ENCODE peak calls at places on chromosome 14, in ten cellular contexts. One of them, this sample, is unnamed.

GRCh38 chr14:104977681-104978647 is at the start of gene AHNAK2:
- DNase-seq in upper lobe of right lung: peak; percentile 89
- DNase-seq in IMR-90: peak; percentile 67
- DNase-seq in cardiac muscle cell: peak; percentile 95
- DNase-seq in CD8-positive, alpha-beta T cell: peak; percentile 53
- DNase-seq in fibroblast of pulmonary artery: peak; percentile 70
- DNase-seq in astrocyte of the cerebellum: no peak
- DNase-seq in thoracic aorta: no peak
- DNase-seq in fibroblast of mammary gland: peak; percentile 68
- DNase-seq in neural crest cell: peak; percentile 73
- DNase-seq in this sample: peak; percentile 76

GRCh38 chr14:41154143-41154807 is 452.4 kb upstream of the LRFN5 start:
- DNase-seq in upper lobe of right lung: no peak
- DNase-seq in IMR-90: no peak
- DNase-seq in cardiac muscle cell: no peak
- DNase-seq in CD8-positive, alpha-beta T cell: no peak
- DNase-seq in fibroblast of pulmonary artery: no peak
- DNase-seq in astrocyte of the cerebellum: no peak
- DNase-seq in thoracic aorta: no peak
- DNase-seq in fibroblast of mammary gland: no peak
- DNase-seq in neural crest cell: no peak
- DNase-seq in this sample: no peak

GRCh38 chr14:58832010-58832409 is 194.2 kb downstream of the DACT1 start:
- DNase-seq in upper lobe of right lung: no peak
- DNase-seq in IMR-90: no peak
- DNase-seq in cardiac muscle cell: no peak
- DNase-seq in CD8-positive, alpha-beta T cell: no peak
- DNase-seq in fibroblast of pulmonary artery: no peak
- DNase-seq in astrocyte of the cerebellum: no peak
- DNase-seq in thoracic aorta: no peak
- DNase-seq in fibroblast of mammary gland: no peak
- DNase-seq in neural crest cell: no peak
- DNase-seq in this sample: no peak

GRCh38 chr14:95515080-95515489 is 1.4 kb downstream of the SYNE3 start:
- DNase-seq in upper lobe of right lung: no peak
- DNase-seq in IMR-90: no peak
- DNase-seq in cardiac muscle cell: no peak
- DNase-seq in CD8-positive, alpha-beta T cell: no peak
- DNase-seq in fibroblast of pulmonary artery: peak; percentile 48
- DNase-seq in astrocyte of the cerebellum: no peak
- DNase-seq in thoracic aorta: no peak
- DNase-seq in fibroblast of mammary gland: no peak
- DNase-seq in neural crest cell: peak; percentile 33
- DNase-seq in this sample: peak; percentile 60

GRCh38 chr14:76957224-76957881 is 71.2 kb downstream of the IRF2BPL start:
- DNase-seq in upper lobe of right lung: no peak
- DNase-seq in IMR-90: no peak
- DNase-seq in cardiac muscle cell: no peak
- DNase-seq in CD8-positive, alpha-beta T cell: no peak
- DNase-seq in fibroblast of pulmonary artery: no peak
- DNase-seq in astrocyte of the cerebellum: no peak
- DNase-seq in thoracic aorta: no peak
- DNase-seq in fibroblast of mammary gland: no peak
- DNase-seq in neural crest cell: no peak
- DNase-seq in this sample: no peak

GRCh38 chr14:77133718-77134338 is 7.8 kb downstream of the ZDHHC22 start:
- DNase-seq in upper lobe of right lung: peak; percentile 69
- DNase-seq in IMR-90: peak; percentile 61
- DNase-seq in cardiac muscle cell: peak; percentile 90
- DNase-seq in CD8-positive, alpha-beta T cell: peak; percentile 56
- DNase-seq in fibroblast of pulmonary artery: peak; percentile 82
- DNase-seq in astrocyte of the cerebellum: peak; percentile 44
- DNase-seq in thoracic aorta: no peak
- DNase-seq in fibroblast of mammary gland: peak; percentile 58
- DNase-seq in neural crest cell: peak; percentile 73
- DNase-seq in this sample: peak; percentile 83

GRCh38 chr14:98871796-98872195 is 400.2 kb downstream of the BCL11B start:
- DNase-seq in upper lobe of right lung: no peak
- DNase-seq in IMR-90: no peak
- DNase-seq in cardiac muscle cell: no peak
- DNase-seq in CD8-positive, alpha-beta T cell: no peak
- DNase-seq in fibroblast of pulmonary artery: no peak
- DNase-seq in astrocyte of the cerebellum: peak; percentile 26
- DNase-seq in thoracic aorta: no peak
- DNase-seq in fibroblast of mammary gland: peak; percentile 2
- DNase-seq in neural crest cell: no peak
- DNase-seq in this sample: no peak

GRCh38 chr14:27181304-27181703 is 583.5 kb upstream of the NOVA1 start:
- DNase-seq in upper lobe of right lung: no peak
- DNase-seq in IMR-90: no peak
- DNase-seq in cardiac muscle cell: no peak
- DNase-seq in CD8-positive, alpha-beta T cell: no peak
- DNase-seq in fibroblast of pulmonary artery: no peak
- DNase-seq in astrocyte of the cerebellum: no peak
- DNase-seq in thoracic aorta: no peak
- DNase-seq in fibroblast of mammary gland: no peak
- DNase-seq in neural crest cell: no peak
- DNase-seq in this sample: no peak

GRCh38 chr14:22594156-22594716 is 3.9 kb upstream of the ABHD4 start:
- DNase-seq in upper lobe of right lung: no peak
- DNase-seq in IMR-90: peak; percentile 62
- DNase-seq in cardiac muscle cell: no peak
- DNase-seq in CD8-positive, alpha-beta T cell: no peak
- DNase-seq in fibroblast of pulmonary artery: no peak
- DNase-seq in astrocyte of the cerebellum: no peak
- DNase-seq in thoracic aorta: no peak
- DNase-seq in fibroblast of mammary gland: no peak
- DNase-seq in neural crest cell: no peak
- DNase-seq in this sample: no peak

GRCh38 chr14:22587247-22587646 is 1.8 kb downstream of the DAD1 start:
- DNase-seq in upper lobe of right lung: no peak
- DNase-seq in IMR-90: no peak
- DNase-seq in cardiac muscle cell: no peak
- DNase-seq in CD8-positive, alpha-beta T cell: no peak
- DNase-seq in fibroblast of pulmonary artery: no peak
- DNase-seq in astrocyte of the cerebellum: no peak
- DNase-seq in thoracic aorta: no peak
- DNase-seq in fibroblast of mammary gland: no peak
- DNase-seq in neural crest cell: no peak
- DNase-seq in this sample: no peak

GRCh38 chr14:22588419-22589095 is 467 bp downstream of the DAD1 start:
- DNase-seq in upper lobe of right lung: no peak
- DNase-seq in IMR-90: no peak
- DNase-seq in cardiac muscle cell: no peak
- DNase-seq in CD8-positive, alpha-beta T cell: no peak
- DNase-seq in fibroblast of pulmonary artery: no peak
- DNase-seq in astrocyte of the cerebellum: no peak
- DNase-seq in thoracic aorta: no peak
- DNase-seq in fibroblast of mammary gland: no peak
- DNase-seq in neural crest cell: no peak
- DNase-seq in this sample: no peak

GRCh38 chr14:22593189-22593588 is 4.2 kb upstream of the DAD1 start:
- DNase-seq in upper lobe of right lung: no peak
- DNase-seq in IMR-90: no peak
- DNase-seq in cardiac muscle cell: no peak
- DNase-seq in CD8-positive, alpha-beta T cell: no peak
- DNase-seq in fibroblast of pulmonary artery: no peak
- DNase-seq in astrocyte of the cerebellum: no peak
- DNase-seq in thoracic aorta: no peak
- DNase-seq in fibroblast of mammary gland: no peak
- DNase-seq in neural crest cell: no peak
- DNase-seq in this sample: no peak

DNA sequence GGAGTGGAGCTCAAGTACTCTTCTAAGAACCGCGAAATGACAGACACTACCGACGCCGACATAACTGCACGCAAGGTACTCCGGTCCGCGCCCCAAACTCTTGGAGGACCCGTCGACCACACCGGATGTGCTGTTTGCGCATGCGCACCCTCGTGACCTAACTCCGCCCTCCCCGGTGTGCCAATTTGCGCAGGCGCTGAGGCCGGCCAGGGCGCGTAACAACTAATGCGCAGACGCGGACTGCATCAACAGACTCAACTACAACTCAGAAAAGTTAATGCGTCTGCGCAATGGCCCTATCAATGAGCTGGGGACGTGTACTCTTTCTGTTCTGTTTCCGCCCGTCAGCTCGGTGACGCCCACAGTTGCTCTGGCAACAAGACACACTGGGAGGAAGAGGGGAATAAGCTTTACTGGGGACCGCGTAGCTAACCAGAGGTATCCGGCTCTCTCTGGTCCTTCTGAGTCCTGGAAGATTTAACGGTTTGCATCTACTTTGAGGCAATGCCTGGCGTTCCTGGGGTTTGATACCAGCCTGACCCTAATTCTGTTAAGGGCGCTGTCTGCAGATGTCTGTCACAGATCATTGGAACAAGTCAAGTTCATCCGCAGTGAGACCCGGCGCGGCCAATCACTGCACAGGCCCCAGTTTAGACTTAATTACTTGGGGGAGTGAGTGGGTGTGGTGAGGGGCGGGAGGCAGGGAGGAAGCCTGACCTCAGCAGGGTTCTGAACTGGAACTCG is at the start of gene DAD1:
- DNase-seq in upper lobe of right lung: peak; percentile 99
- DNase-seq in IMR-90: peak; percentile 100
- DNase-seq in cardiac muscle cell: peak; percentile 100
- DNase-seq in CD8-positive, alpha-beta T cell: peak; percentile 99
- DNase-seq in fibroblast of pulmonary artery: peak; percentile 100
- DNase-seq in astrocyte of the cerebellum: peak; percentile 99
- DNase-seq in thoracic aorta: peak; percentile 99
- DNase-seq in fibroblast of mammary gland: peak; percentile 99
- DNase-seq in neural crest cell: peak; percentile 99
- DNase-seq in this sample: peak; percentile 100
- TF ChIP-seq CTCF in upper lobe of right lung: no peak
- TF ChIP-seq CTCF in IMR-90: no peak
- TF ChIP-seq CTCF in cardiac muscle cell: no peak
- TF ChIP-seq CTCF in CD8-positive, alpha-beta T cell: no peak
- TF ChIP-seq CTCF in fibroblast of pulmonary artery: no peak
- TF ChIP-seq CTCF in astrocyte of the cerebellum: no peak
- TF ChIP-seq CTCF in thoracic aorta: no peak
- TF ChIP-seq CTCF in fibroblast of mammary gland: no peak
- TF ChIP-seq CTCF in neural crest cell: no peak
- TF ChIP-seq CTCF in this sample: no peak

DNA sequence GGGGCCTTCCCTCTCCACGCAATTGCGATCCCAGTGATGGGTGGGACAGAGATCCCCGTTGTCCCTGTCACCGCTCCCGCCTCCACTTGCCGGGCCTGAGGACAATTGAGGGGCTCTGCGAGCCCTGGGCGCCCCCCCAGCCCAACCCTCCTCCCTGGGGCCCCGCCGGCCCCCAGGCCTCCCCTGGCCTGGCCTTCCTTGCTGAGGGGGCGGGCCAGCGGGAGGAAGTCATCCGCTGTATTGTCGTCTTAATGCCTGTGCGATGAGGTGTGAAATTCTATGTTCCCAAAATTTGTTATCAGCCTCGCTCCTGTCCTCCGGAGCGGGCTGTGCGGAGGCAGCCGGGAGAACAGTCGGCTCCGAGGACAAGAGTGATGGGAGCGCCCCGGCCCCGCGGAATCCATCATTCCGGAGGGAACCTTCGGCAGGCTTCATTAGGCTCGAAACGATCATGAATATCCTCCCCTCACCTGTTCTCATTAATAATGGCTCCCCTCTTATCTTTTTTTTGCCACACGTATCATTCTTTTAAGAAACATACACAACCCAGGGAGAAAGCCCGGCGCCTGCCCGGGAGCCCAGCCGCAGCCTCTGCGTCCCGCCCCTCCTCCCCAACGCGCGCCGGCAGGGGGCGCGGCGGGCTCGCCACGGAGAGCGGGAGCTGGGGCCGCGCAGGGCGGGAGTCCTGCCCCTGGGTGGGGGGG is 17.3 kb upstream of the DLK1 start:
- DNase-seq in upper lobe of right lung: no peak
- DNase-seq in IMR-90: peak; percentile 10
- DNase-seq in cardiac muscle cell: peak; percentile 52
- DNase-seq in CD8-positive, alpha-beta T cell: peak; percentile 24
- DNase-seq in fibroblast of pulmonary artery: peak; percentile 27
- DNase-seq in astrocyte of the cerebellum: no peak
- DNase-seq in thoracic aorta: no peak
- DNase-seq in fibroblast of mammary gland: peak; percentile 30
- DNase-seq in neural crest cell: peak; percentile 37
- DNase-seq in this sample: peak; percentile 42
- TF ChIP-seq CTCF in upper lobe of right lung: peak; percentile 59
- TF ChIP-seq CTCF in IMR-90: peak; percentile 56
- TF ChIP-seq CTCF in cardiac muscle cell: peak; percentile 77
- TF ChIP-seq CTCF in CD8-positive, alpha-beta T cell: no peak
- TF ChIP-seq CTCF in fibroblast of pulmonary artery: peak; percentile 18
- TF ChIP-seq CTCF in astrocyte of the cerebellum: peak; percentile 58
- TF ChIP-seq CTCF in thoracic aorta: peak; percentile 56
- TF ChIP-seq CTCF in fibroblast of mammary gland: peak; percentile 32
- TF ChIP-seq CTCF in neural crest cell: peak; percentile 52
- TF ChIP-seq CTCF in this sample: no peak

GRCh38 chr14:90450667-90451066 is 53.8 kb downstream of the CALM1 start:
- DNase-seq in upper lobe of right lung: no peak
- DNase-seq in IMR-90: no peak
- DNase-seq in cardiac muscle cell: no peak
- DNase-seq in CD8-positive, alpha-beta T cell: no peak
- DNase-seq in fibroblast of pulmonary artery: no peak
- DNase-seq in astrocyte of the cerebellum: no peak
- DNase-seq in thoracic aorta: no peak
- DNase-seq in fibroblast of mammary gland: no peak
- DNase-seq in neural crest cell: no peak
- DNase-seq in this sample: no peak

GRCh38 chr14:90445011-90445410 is 48.2 kb downstream of the CALM1 start:
- DNase-seq in upper lobe of right lung: peak; percentile 31
- DNase-seq in IMR-90: no peak
- DNase-seq in cardiac muscle cell: no peak
- DNase-seq in CD8-positive, alpha-beta T cell: no peak
- DNase-seq in fibroblast of pulmonary artery: no peak
- DNase-seq in astrocyte of the cerebellum: no peak
- DNase-seq in thoracic aorta: no peak
- DNase-seq in fibroblast of mammary gland: no peak
- DNase-seq in neural crest cell: no peak
- DNase-seq in this sample: no peak

GRCh38 chr14:90446405-90446804 is 49.6 kb downstream of the CALM1 start:
- DNase-seq in upper lobe of right lung: no peak
- DNase-seq in IMR-90: no peak
- DNase-seq in cardiac muscle cell: no peak
- DNase-seq in CD8-positive, alpha-beta T cell: no peak
- DNase-seq in fibroblast of pulmonary artery: no peak
- DNase-seq in astrocyte of the cerebellum: no peak
- DNase-seq in thoracic aorta: no peak
- DNase-seq in fibroblast of mammary gland: no peak
- DNase-seq in neural crest cell: no peak
- DNase-seq in this sample: no peak

GRCh38 chr14:90450151-90450550 is 53.3 kb downstream of the CALM1 start:
- DNase-seq in upper lobe of right lung: peak; percentile 44
- DNase-seq in IMR-90: no peak
- DNase-seq in cardiac muscle cell: no peak
- DNase-seq in CD8-positive, alpha-beta T cell: no peak
- DNase-seq in fibroblast of pulmonary artery: no peak
- DNase-seq in astrocyte of the cerebellum: no peak
- DNase-seq in thoracic aorta: no peak
- DNase-seq in fibroblast of mammary gland: no peak
- DNase-seq in neural crest cell: no peak
- DNase-seq in this sample: no peak

GRCh38 chr14:90447720-90448497 is 51.1 kb downstream of the CALM1 start:
- DNase-seq in upper lobe of right lung: no peak
- DNase-seq in IMR-90: no peak
- DNase-seq in cardiac muscle cell: no peak
- DNase-seq in CD8-positive, alpha-beta T cell: no peak
- DNase-seq in fibroblast of pulmonary artery: no peak
- DNase-seq in astrocyte of the cerebellum: no peak
- DNase-seq in thoracic aorta: no peak
- DNase-seq in fibroblast of mammary gland: no peak
- DNase-seq in neural crest cell: no peak
- DNase-seq in this sample: no peak
- TF ChIP-seq CTCF in upper lobe of right lung: no peak
- TF ChIP-seq CTCF in IMR-90: no peak
- TF ChIP-seq CTCF in cardiac muscle cell: no peak
- TF ChIP-seq CTCF in CD8-positive, alpha-beta T cell: no peak
- TF ChIP-seq CTCF in fibroblast of pulmonary artery: no peak
- TF ChIP-seq CTCF in astrocyte of the cerebellum: no peak
- TF ChIP-seq CTCF in thoracic aorta: no peak
- TF ChIP-seq CTCF in fibroblast of mammary gland: no peak
- TF ChIP-seq CTCF in neural crest cell: no peak
- TF ChIP-seq CTCF in this sample: no peak

GRCh38 chr14:31456841-31457664 is at the start of gene DTD2:
- DNase-seq in upper lobe of right lung: peak; percentile 97
- DNase-seq in IMR-90: peak; percentile 92
- DNase-seq in cardiac muscle cell: peak; percentile 97
- DNase-seq in CD8-positive, alpha-beta T cell: peak; percentile 94
- DNase-seq in fibroblast of pulmonary artery: peak; percentile 95
- DNase-seq in astrocyte of the cerebellum: peak; percentile 82
- DNase-seq in thoracic aorta: peak; percentile 74
- DNase-seq in fibroblast of mammary gland: peak; percentile 92
- DNase-seq in neural crest cell: peak; percentile 88
- DNase-seq in this sample: peak; percentile 91
- TF ChIP-seq CTCF in upper lobe of right lung: no peak
- TF ChIP-seq CTCF in IMR-90: no peak
- TF ChIP-seq CTCF in cardiac muscle cell: no peak
- TF ChIP-seq CTCF in CD8-positive, alpha-beta T cell: no peak
- TF ChIP-seq CTCF in fibroblast of pulmonary artery: no peak
- TF ChIP-seq CTCF in astrocyte of the cerebellum: no peak
- TF ChIP-seq CTCF in thoracic aorta: no peak
- TF ChIP-seq CTCF in fibroblast of mammary gland: no peak
- TF ChIP-seq CTCF in neural crest cell: no peak
- TF ChIP-seq CTCF in this sample: no peak